ENCODE peak calls at places on chromosomes 13 and 19, in seven cellular contexts. O is left cardiac atrium; Y is activated CD4-positive, CD25-positive, alpha-beta regulatory T cell; W is esophagus squamous epithelium; E is RWPE1; Q is glomerular endothelial cell; S is stomach. X is an unnamed sample.

GRCh38 chr13:110689041-110689440 is 16.9 kb downstream of the CARS2 start:
- DNase-seq in Y (no peak), E (no peak), O (no peak), S (no peak), W (no peak), Q (no peak), X (no peak)

GRCh38 chr13:26228080-26228479 is 6.0 kb upstream of the RNF6 start:
- DNase-seq in E (no peak), O (no peak), W (no peak), S (no peak), Q (no peak), Y (no peak), X (no peak)

GRCh38 chr19:35509861-35510625 is 3.4 kb downstream of the DMKN start:
- DNase-seq in S (peak; percentile 90), Q (no peak), E (peak; percentile 93), O (peak; percentile 76), W (no peak), Y (peak; percentile 57), X (peak; percentile 91)

GRCh38 chr19:27762933-27763332 is 1450.0 kb downstream of the UQCRFS1 start:
- DNase-seq in W (no peak), Y (no peak), S (no peak), E (no peak), Q (no peak), O (no peak), X (no peak)

GRCh38 chr19:18109363-18109730 is 11.8 kb downstream of the MAST3 start:
- DNase-seq in Y (no peak), W (no peak), Q (no peak), E (no peak), S (no peak), O (no peak), X (peak; percentile 71)

GRCh38 chr13:78133511-78133910 is 214.9 kb upstream of the EDNRB start:
- DNase-seq in S (no peak), Q (no peak), W (no peak), E (no peak), Y (no peak), O (no peak), X (no peak)

GRCh38 chr19:40147693-40148347 is 43.4 kb upstream of the MAP3K10 start:
- DNase-seq in Q (no peak), Y (no peak), E (peak; percentile 63), W (no peak), S (no peak), O (no peak), X (no peak)

GRCh38 chr19:47296036-47296435 is 13.6 kb upstream of the C5AR1 start:
- DNase-seq in E (peak; percentile 74), Y (peak; percentile 77), W (no peak), O (peak; percentile 68), Q (peak; percentile 33), S (peak; percentile 81), X (peak; percentile 68)

GRCh38 chr13:92197669-92198068 is 799.2 kb downstream of the GPC5 start:
- DNase-seq in O (no peak), W (no peak), Y (no peak), E (no peak), Q (no peak), S (no peak), X (no peak)

GRCh38 chr13:113419531-113420183 is 33.6 kb downstream of the ADPRHL1 start:
- DNase-seq in W (no peak), S (no peak), E (no peak), O (no peak), Y (no peak), Q (no peak), X (no peak)

GRCh38 chr13:44243198-44243852 is 130.3 kb upstream of the SERP2 start:
- DNase-seq in E (peak; percentile 48), S (peak; percentile 35), Y (no peak), O (no peak), Q (peak; percentile 94), W (no peak), X (no peak)

GRCh38 chr13:96632536-96633320 is 361.5 kb downstream of the OXGR1 start:
- DNase-seq in W (no peak), O (no peak), S (no peak), Y (no peak), Q (no peak), E (no peak), X (peak; percentile 34)

GRCh38 chr13:107864543-107865460 is 350.5 kb downstream of the LIG4 start:
- DNase-seq in Y (no peak), E (no peak), S (no peak), O (no peak), W (no peak), Q (peak; percentile 55), X (no peak)

GRCh38 chr19:5936308-5936980 is 22.4 kb downstream of the CAPS start:
- DNase-seq in S (no peak), Q (no peak), Y (no peak), O (no peak), E (no peak), W (no peak), X (no peak)

GRCh38 chr13:28532226-28533048 is 37.5 kb upstream of the FLT1 start:
- DNase-seq in E (no peak), O (peak; percentile 59), Y (no peak), Q (no peak), S (no peak), W (no peak), X (peak; percentile 74)

GRCh38 chr13:77521194-77521593 is 14.3 kb upstream of the SCEL start:
- DNase-seq in Q (no peak), E (peak; percentile 77), O (no peak), Y (no peak), S (no peak), W (no peak), X (no peak)

GRCh38 chr13:109684836-109685602 is 101.4 kb downstream of the IRS2 start:
- DNase-seq in Q (no peak), O (peak; percentile 54), S (peak; percentile 72), Y (no peak), E (peak; percentile 58), W (no peak), X (peak; percentile 72)

GRCh38 chr13:106736941-106737340 is 169.0 kb upstream of the ARGLU1 start:
- DNase-seq in O (no peak), E (no peak), S (no peak), W (no peak), Y (no peak), Q (no peak), X (no peak)

GRCh38 chr13:90084684-90085290 is 1262.7 kb upstream of the MIR17HG start:
- DNase-seq in Y (no peak), E (no peak), Q (no peak), S (no peak), W (no peak), O (no peak), X (no peak)

GRCh38 chr13:33642374-33643065 is 175.4 kb upstream of the RFC3 start:
- DNase-seq in W (no peak), E (peak; percentile 49), Q (no peak), Y (no peak), O (peak; percentile 29), S (no peak), X (peak; percentile 23)

GRCh38 chr13:46687810-46688209 is 109.2 kb downstream of the ESD start:
- DNase-seq in Y (no peak), O (no peak), E (peak; percentile 56), S (no peak), Q (no peak), W (no peak), X (no peak)

GRCh38 chr19:916645-917322 is 349 bp upstream of the KISS1R start:
- DNase-seq in W (no peak), E (no peak), Y (no peak), S (no peak), Q (no peak), O (no peak), X (no peak)

GRCh38 chr13:29743229-29743786 is 107.1 kb downstream of the UBL3 start:
- DNase-seq in W (no peak), E (no peak), Y (no peak), O (no peak), Q (no peak), S (no peak), X (peak; percentile 76)

GRCh38 chr13:40897058-40897457 is 107.6 kb downstream of the SLC25A15 start:
- DNase-seq in O (no peak), Q (no peak), Y (no peak), E (no peak), S (no peak), W (no peak), X (no peak)

GRCh38 chr19:53906211-53907192 is 2.6 kb upstream of the CACNG7 start:
- DNase-seq in Y (no peak), S (peak; percentile 44), W (no peak), E (peak; percentile 65), O (peak; percentile 51), Q (no peak), X (peak; percentile 68)

GRCh38 chr19:23283925-23284324 is 33.7 kb upstream of the ZNF724 start:
- DNase-seq in E (no peak), Y (peak; percentile 31), S (peak; percentile 50), Q (no peak), W (no peak), O (peak; percentile 52), X (peak; percentile 75)

GRCh38 chr19:12527034-12527836 is 24.0 kb downstream of the ZNF564 start:
- DNase-seq in W (no peak), Q (no peak), E (no peak), O (no peak), S (no peak), Y (no peak), X (no peak)

GRCh38 chr13:99227331-99227900 is 26.8 kb downstream of the UBAC2 start:
- DNase-seq in W (no peak), Q (no peak), Y (no peak), E (no peak), S (no peak), O (no peak), X (no peak)

GRCh38 chr13:73045036-73045435 is 13.8 kb upstream of the KLF5 start:
- DNase-seq in Y (no peak), Q (no peak), W (no peak), E (no peak), S (no peak), O (no peak), X (no peak)

GRCh38 chr19:43467730-43468129 is 2.3 kb upstream of the LYPD3 start:
- DNase-seq in W (no peak), Q (no peak), Y (no peak), S (no peak), E (peak; percentile 36), O (no peak), X (no peak)

GRCh38 chr19:41599175-41599966 is 23.4 kb downstream of the CEACAM21 start:
- DNase-seq in W (no peak), E (no peak), O (no peak), Q (no peak), Y (no peak), S (peak; percentile 15), X (no peak)

GRCh38 chr19:56383826-56384605 is 9.3 kb downstream of the ZNF582 start:
- DNase-seq in S (no peak), Y (no peak), W (no peak), O (no peak), E (no peak), Q (no peak), X (no peak)

GRCh38 chr13:113785051-113786010 is 26.3 kb downstream of the TMEM255B start:
- DNase-seq in Q (peak; percentile 47), O (no peak), E (peak; percentile 88), S (no peak), Y (no peak), W (no peak), X (no peak)

GRCh38 chr13:47829684-47830083 is 171.4 kb downstream of the SUCLA2 start:
- DNase-seq in O (no peak), Q (no peak), E (no peak), Y (no peak), W (no peak), S (no peak), X (no peak)

X was measured in right cardiac atrium.